ENCODE peak calls at places on chromosomes 4 and X, in ten cellular contexts. T, J, C, H, S, O, I, M, E and V are unnamed samples.

GRCh38 chrX:3046253-3046909 is 5.1 kb downstream of the ARSF start:
- DNase-seq in C (no peak), E (no peak), S (no peak), J (no peak), O (no peak), T (no peak), H (no peak), M (no peak), I (no peak), V (no peak)

GRCh38 chr4:169136330-169136729 is 126.3 kb upstream of the CBR4 start:
- DNase-seq in S (no peak), J (no peak), E (no peak), I (no peak), H (no peak), O (no peak), T (no peak), M (no peak), C (no peak), V (no peak)

GRCh38 chrX:21373637-21374162 is 518 bp upstream of the CNKSR2 start:
- DNase-seq in S (peak), E (no peak), I (no peak), T (no peak), H (no peak), M (no peak), C (no peak), O (peak), J (no peak), V (no peak)

GRCh38 chrX:19865567-19866363 is 21.6 kb downstream of the SH3KBP1 start:
- DNase-seq in J (no peak), S (no peak), T (no peak), H (no peak), O (no peak), I (no peak), M (no peak), E (no peak), C (no peak), V (peak)

GRCh38 chrX:119359618-119360382 is 39.3 kb upstream of the SLC25A43 start:
- DNase-seq in M (no peak), J (no peak), I (no peak), S (no peak), O (no peak), C (no peak), E (no peak), T (no peak), H (no peak), V (no peak)

GRCh38 chr4:94126669-94127068 is 81.0 kb upstream of the SMARCAD1 start:
- DNase-seq in S (no peak), I (no peak), C (no peak), O (no peak), T (no peak), M (peak), H (no peak), J (no peak), E (no peak), V (no peak)

GRCh38 chr4:130545596-130545995 is 1449.6 kb downstream of the C4orf33 start:
- DNase-seq in S (no peak), J (no peak), C (no peak), I (no peak), T (no peak), E (no peak), M (peak), H (no peak), O (no peak), V (no peak)

GRCh38 chrX:120585702-120586101 is 18.2 kb upstream of the MCTS1 start:
- DNase-seq in M (no peak), H (no peak), T (no peak), O (no peak), C (no peak), J (no peak), E (no peak), S (no peak), I (no peak), V (no peak)

GRCh38 chr4:1366371-1367229 is 19.6 kb downstream of the UVSSA start:
- DNase-seq in M (no peak), C (no peak), E (peak), T (peak), S (no peak), I (no peak), J (peak), O (no peak), H (no peak), V (no peak)

GRCh38 chrX:74453178-74453577 is 31.9 kb downstream of the SLC16A2 start:
- DNase-seq in I (no peak), C (no peak), J (no peak), E (no peak), M (peak), S (no peak), O (no peak), H (no peak), T (no peak), V (no peak)

GRCh38 chr4:17544831-17545234 is 29.9 kb downstream of the CLRN2 start:
- DNase-seq in H (no peak), I (no peak), S (no peak), J (no peak), M (no peak), O (no peak), E (no peak), T (no peak), C (no peak), V (no peak)

GRCh38 chr4:54099959-54100606 is at the start of gene GSX2:
- DNase-seq in J (no peak), I (no peak), E (no peak), M (no peak), O (no peak), C (no peak), S (no peak), T (peak), H (no peak), V (no peak)

GRCh38 chr4:128600410-128600809 is 209.1 kb upstream of the JADE1 start:
- DNase-seq in H (no peak), C (peak), T (no peak), S (no peak), O (no peak), E (no peak), J (no peak), I (no peak), M (peak), V (no peak)

GRCh38 chr4:158172558-158173258 is at the start of gene GASK1B:
- DNase-seq in I (no peak), M (peak), S (peak), O (peak), E (no peak), C (peak), T (peak), H (no peak), J (no peak), V (no peak)

GRCh38 chr4:154928640-154929257 is 147.7 kb downstream of the RBM46 start:
- DNase-seq in I (no peak), H (no peak), E (no peak), S (no peak), M (peak), T (peak), C (peak), O (no peak), J (no peak), V (no peak)

GRCh38 chr4:2127609-2128300 is 68.6 kb downstream of the NAT8L start:
- DNase-seq in J (no peak), H (no peak), M (no peak), C (no peak), I (no peak), E (no peak), T (no peak), O (no peak), S (no peak), V (no peak)

GRCh38 chrX:27767387-27767786 is 40.4 kb upstream of the MAGEB10 start:
- DNase-seq in C (peak), E (no peak), S (no peak), J (no peak), I (no peak), T (no peak), M (no peak), O (no peak), H (no peak), V (no peak)

GRCh38 chrX:30865020-30865419 is 24.0 kb downstream of the TAB3 start:
- DNase-seq in O (no peak), H (no peak), J (no peak), T (peak), C (no peak), E (no peak), S (no peak), M (peak), I (no peak), V (no peak)

GRCh38 chr4:19838858-19839257 is 412.8 kb upstream of the SLIT2 start:
- DNase-seq in E (no peak), M (no peak), I (no peak), J (no peak), C (no peak), T (no peak), H (no peak), S (no peak), O (no peak), V (no peak)

GRCh38 chrX:6226646-6227444 is 1.8 kb downstream of the NLGN4X start:
- DNase-seq in I (peak), M (no peak), J (no peak), H (no peak), O (peak), T (peak), E (no peak), C (no peak), S (no peak), V (no peak)

GRCh38 chr4:156771171-156771837 is 200.3 kb downstream of the PDGFC start:
- DNase-seq in H (no peak), C (peak), J (peak), M (peak), E (no peak), I (no peak), T (no peak), O (no peak), S (no peak), V (no peak)

GRCh38 chr4:157550028-157550427 is 329.5 kb downstream of the GRIA2 start:
- DNase-seq in T (no peak), O (no peak), S (no peak), C (no peak), E (no peak), H (no peak), M (no peak), J (no peak), I (no peak), V (no peak)

GRCh38 chrX:64229145-64229544 is 1.3 kb downstream of the ASB12 start:
- DNase-seq in T (no peak), I (no peak), S (no peak), O (no peak), E (no peak), C (no peak), H (no peak), M (no peak), J (no peak), V (no peak)

GRCh38 chr4:38273369-38273768 is 313.2 kb downstream of the PTTG2 start:
- DNase-seq in I (no peak), M (no peak), E (no peak), C (no peak), H (no peak), J (no peak), O (no peak), T (no peak), S (no peak), V (no peak)

GRCh38 chr4:88018471-88018870 is 11.0 kb downstream of the PKD2 start:
- DNase-seq in J (no peak), E (no peak), S (no peak), M (no peak), T (no peak), O (no peak), C (peak), H (no peak), I (no peak), V (peak)

GRCh38 chr4:11650801-11651596 is 222.3 kb upstream of the HS3ST1 start:
- DNase-seq in H (no peak), T (no peak), E (no peak), J (no peak), M (peak), C (peak), I (no peak), S (no peak), O (no peak), V (no peak)

GRCh38 chr4:78543424-78544238 is 7.9 kb upstream of the ANXA3 start:
- DNase-seq in S (no peak), I (no peak), H (no peak), O (no peak), E (no peak), J (no peak), T (no peak), C (no peak), M (no peak), V (no peak)

GRCh38 chr4:71473541-71474240 is 134.9 kb downstream of the SLC4A4 start:
- DNase-seq in E (no peak), M (no peak), H (no peak), T (no peak), O (no peak), I (no peak), C (no peak), S (no peak), J (no peak), V (no peak)

GRCh38 chr4:7165874-7166201 is 26.5 kb upstream of the SORCS2 start:
- DNase-seq in E (no peak), H (no peak), J (no peak), S (peak), O (no peak), M (no peak), T (no peak), C (no peak), I (no peak), V (no peak)

GRCh38 chr4:23006756-23007155 is 314.0 kb downstream of the GBA3 start:
- DNase-seq in T (no peak), M (no peak), J (no peak), I (no peak), O (no peak), C (peak), H (no peak), S (no peak), E (no peak), V (no peak)

GRCh38 chr4:113760852-113761681 is 471 bp downstream of the CAMK2D start:
- DNase-seq in C (peak), H (peak), M (peak), S (peak), J (peak), T (peak), O (peak), I (peak), E (peak), V (no peak)

GRCh38 chr4:99755223-99755944 is 61.2 kb upstream of the DAPP1 start:
- DNase-seq in T (no peak), S (no peak), C (peak), M (no peak), O (no peak), J (no peak), H (no peak), I (no peak), E (no peak), V (no peak)

GRCh38 chrX:132406106-132406505 is 82.7 kb downstream of the MBNL3 start:
- DNase-seq in E (no peak), S (no peak), C (no peak), H (no peak), I (no peak), O (no peak), T (no peak), M (no peak), J (no peak), V (no peak)
- TF ChIP-seq CTCF in E (no peak), S (no peak), C (no peak), H (no peak), I (no peak), O (no peak), T (no peak), M (no peak), J (no peak), V (no peak)

GRCh38 chr4:119785963-119786362 is 157.4 kb upstream of the PDE5A start:
- DNase-seq in S (peak), J (no peak), M (peak), O (no peak), I (no peak), E (no peak), T (peak), H (no peak), C (peak), V (no peak)
- TF ChIP-seq CTCF in S (no peak), J (peak), M (peak), O (no peak), I (no peak), E (peak), T (peak), H (no peak), C (peak), V (no peak)

GRCh38 chrX:25858273-25858880 is 279.8 kb upstream of the MAGEB18 start:
- DNase-seq in O (no peak), J (no peak), T (no peak), E (no peak), S (no peak), H (no peak), I (no peak), M (peak), C (no peak), V (no peak)
- TF ChIP-seq CTCF in O (no peak), J (no peak), T (no peak), E (no peak), S (no peak), H (no peak), I (no peak), M (peak), C (no peak), V (no peak)

GRCh38 chr4:119692001-119692400 is 63.4 kb upstream of the PDE5A start:
- DNase-seq in S (no peak), J (no peak), H (no peak), M (peak), T (no peak), O (no peak), I (no peak), C (peak), E (no peak), V (no peak)
- TF ChIP-seq CTCF in S (no peak), J (no peak), H (no peak), M (no peak), T (no peak), O (no peak), I (no peak), C (peak), E (no peak), V (no peak)

GRCh38 chrX:106036716-106037115 is 1.8 kb downstream of the SERPINA7 start:
- DNase-seq in J (no peak), T (no peak), E (no peak), C (no peak), M (no peak), O (no peak), S (no peak), H (no peak), I (no peak), V (no peak)

GRCh38 chrX:106039920-106040319 is 1.4 kb upstream of the SERPINA7 start:
- DNase-seq in S (peak), M (peak), C (peak), H (no peak), I (no peak), J (no peak), E (no peak), O (no peak), T (peak), V (no peak)

GRCh38 chrX:106037835-106038473 is 573 bp downstream of the SERPINA7 start:
- DNase-seq in H (no peak), I (no peak), E (no peak), C (no peak), J (no peak), O (no peak), T (no peak), M (no peak), S (no peak), V (no peak)

GRCh38 chrX:106038625-106039024 is at the start of gene SERPINA7:
- DNase-seq in O (no peak), I (no peak), E (no peak), M (no peak), S (no peak), T (no peak), J (no peak), H (no peak), C (no peak), V (no peak)

GRCh38 chrX:106035064-106035463 is 3.5 kb downstream of the SERPINA7 start:
- DNase-seq in O (no peak), T (no peak), J (no peak), H (no peak), S (no peak), M (peak), I (no peak), E (no peak), C (no peak), V (no peak)
- TF ChIP-seq CTCF in O (no peak), T (peak), J (no peak), H (peak), S (no peak), M (peak), I (peak), E (no peak), C (peak), V (no peak)

DNA sequence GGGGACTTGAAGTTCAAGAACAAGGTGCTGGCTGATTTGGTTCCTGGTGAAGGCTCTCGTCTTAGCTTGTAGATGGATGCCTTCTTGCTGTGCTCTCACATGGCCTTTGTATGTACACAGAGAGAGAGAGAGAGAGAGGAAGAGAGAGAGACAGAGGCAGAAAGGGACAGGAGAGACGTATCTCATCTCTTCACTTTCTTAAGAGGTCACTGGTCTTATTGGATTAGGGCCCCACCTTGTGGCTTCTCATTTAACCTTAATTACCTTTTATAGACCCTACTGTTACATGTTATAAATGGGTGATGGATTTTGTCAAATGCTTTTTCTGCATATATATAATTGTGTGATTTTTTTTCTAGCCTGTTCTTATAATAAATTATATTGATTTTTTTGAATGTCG is 1444.2 kb downstream of the ADGRL3 start:
- DNase-seq in H (no peak), O (no peak), E (no peak), J (no peak), M (peak), I (no peak), T (peak), C (peak), S (peak), V (peak)
- TF ChIP-seq CTCF in H (no peak), O (no peak), E (no peak), J (peak), M (peak), I (no peak), T (no peak), C (no peak), S (no peak), V (no peak)

GRCh38 chrX:110858565-110858964 is 62.9 kb upstream of the CHRDL1 start:
- DNase-seq in H (no peak), T (no peak), J (no peak), I (no peak), S (no peak), M (no peak), C (no peak), E (no peak), O (no peak), V (no peak)

GRCh38 chrX:110851780-110852179 is 56.2 kb upstream of the CHRDL1 start:
- DNase-seq in M (peak), S (no peak), H (no peak), O (no peak), I (no peak), E (no peak), T (peak), C (peak), J (no peak), V (no peak)

GRCh38 chrX:110852180-110852579 is 56.6 kb upstream of the CHRDL1 start:
- DNase-seq in M (peak), I (no peak), S (no peak), C (peak), E (no peak), H (no peak), O (peak), J (no peak), T (peak), V (no peak)

DNA sequence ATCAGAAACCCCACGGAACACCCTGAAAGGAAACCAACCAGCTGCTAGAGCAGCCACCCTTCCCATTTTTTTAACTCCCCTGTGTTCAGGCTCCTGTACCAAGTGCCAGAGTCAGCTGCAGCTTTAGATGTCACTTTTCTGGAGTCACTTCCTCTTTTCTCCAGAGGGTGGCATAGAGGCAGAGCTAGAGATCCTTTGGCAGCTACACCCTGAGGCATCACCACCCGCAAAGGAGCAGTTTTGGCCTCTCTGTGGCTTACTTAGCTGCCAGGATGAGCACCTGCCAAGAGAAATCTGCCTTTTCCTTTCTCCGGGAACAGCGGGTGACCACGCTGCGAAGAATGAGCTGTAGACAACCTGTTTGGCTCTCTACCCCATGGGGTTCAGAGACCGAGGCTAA is 58.0 kb upstream of the CHRDL1 start:
- DNase-seq in J (no peak), E (no peak), C (peak), S (no peak), O (no peak), M (peak), I (no peak), H (no peak), T (peak), V (no peak)
- TF ChIP-seq CTCF in J (peak), E (no peak), C (peak), S (no peak), O (no peak), M (peak), I (peak), H (peak), T (peak), V (no peak)

GRCh38 chrX:132718411-132718810 is 229.6 kb upstream of the MBNL3 start:
- DNase-seq in J (no peak), S (no peak), O (no peak), E (no peak), M (no peak), T (no peak), H (no peak), I (no peak), C (no peak), V (no peak)

GRCh38 chrX:132714913-132715312 is 226.1 kb upstream of the MBNL3 start:
- DNase-seq in S (no peak), C (no peak), O (no peak), J (no peak), I (no peak), M (no peak), T (no peak), E (no peak), H (no peak), V (no peak)

GRCh38 chrX:132710756-132711155 is 221.9 kb upstream of the MBNL3 start:
- DNase-seq in C (no peak), S (no peak), T (no peak), M (no peak), O (no peak), J (no peak), H (no peak), I (no peak), E (no peak), V (no peak)

GRCh38 chrX:132716006-132716405 is 227.2 kb upstream of the MBNL3 start:
- DNase-seq in T (no peak), J (no peak), M (no peak), I (no peak), S (no peak), H (no peak), C (no peak), O (no peak), E (no peak), V (no peak)
- TF ChIP-seq CTCF in T (no peak), J (peak), M (peak), I (peak), S (no peak), H (no peak), C (peak), O (peak), E (no peak), V (no peak)